ENCODE peak calls at places on chromosomes 5 and 9, in seven cellular contexts. Z, D, I, P, Y, B and L are unnamed samples.

GRCh38 chr9:105064248-105065118 is 136.5 kb upstream of the ABCA1 start:
- DNase-seq in Z (peak), D (peak), I (peak), P (peak), Y (peak), B (peak), L (peak)

GRCh38 chr9:70413427-70413797 is 1.0 kb downstream of the KLF9 start:
- DNase-seq in Z (no peak), D (no peak), I (no peak), P (no peak), Y (no peak), B (peak), L (no peak)

GRCh38 chr5:322281-322941 is 897 bp downstream of the AHRR start:
- DNase-seq in Z (no peak), D (no peak), I (no peak), P (no peak), Y (no peak), B (no peak), L (peak)

GRCh38 chr5:96516631-96517071 is 83.6 kb upstream of the PCSK1 start:
- DNase-seq in Z (peak), D (no peak), I (no peak), P (no peak), Y (no peak), B (no peak), L (peak)

GRCh38 chr9:124507880-124508432 is 757 bp upstream of the NR5A1 start:
- DNase-seq in Z (no peak), D (no peak), I (no peak), P (no peak), Y (no peak), B (no peak), L (no peak)

GRCh38 chr9:86122309-86122708 is 23.0 kb upstream of the GOLM1 start:
- DNase-seq in Z (no peak), D (no peak), I (no peak), P (no peak), Y (no peak), B (no peak), L (no peak)

GRCh38 chr9:69137311-69137710 is 36.8 kb upstream of the TJP2 start:
- DNase-seq in Z (no peak), D (no peak), I (no peak), P (no peak), Y (no peak), B (no peak), L (no peak)

GRCh38 chr9:87524061-87524460 is 26.4 kb downstream of the DAPK1 start:
- DNase-seq in Z (no peak), D (no peak), I (no peak), P (no peak), Y (no peak), B (no peak), L (no peak)

GRCh38 chr5:15645776-15646175 is 145.8 kb downstream of the FBXL7 start:
- DNase-seq in Z (no peak), D (no peak), I (no peak), P (no peak), Y (no peak), B (no peak), L (no peak)

GRCh38 chr9:23447166-23447565 is 378.9 kb downstream of the ELAVL2 start:
- DNase-seq in Z (no peak), D (no peak), I (no peak), P (no peak), Y (no peak), B (peak), L (no peak)

GRCh38 chr9:137168575-137168906 is 1.3 kb downstream of the LRRC26 start:
- DNase-seq in Z (no peak), D (no peak), I (no peak), P (no peak), Y (no peak), B (peak), L (no peak)

GRCh38 chr5:95861221-95861857 is 38.8 kb upstream of the GLRX start:
- DNase-seq in Z (peak), D (peak), I (peak), P (peak), Y (peak), B (no peak), L (peak)

GRCh38 chr5:66788556-66788955 is 192.4 kb downstream of the MAST4 start:
- DNase-seq in Z (no peak), D (no peak), I (no peak), P (no peak), Y (no peak), B (no peak), L (no peak)

GRCh38 chr9:3455088-3455487 is 70.7 kb downstream of the RFX3 start:
- DNase-seq in Z (no peak), D (no peak), I (no peak), P (no peak), Y (no peak), B (no peak), L (no peak)

GRCh38 chr9:86126998-86127972 is 27.9 kb upstream of the GOLM1 start:
- DNase-seq in Z (peak), D (peak), I (peak), P (peak), Y (peak), B (peak), L (peak)

GRCh38 chr5:96880402-96881164 is 4.3 kb downstream of the ERAP2 start:
- DNase-seq in Z (peak), D (no peak), I (no peak), P (no peak), Y (peak), B (no peak), L (peak)

DNA sequence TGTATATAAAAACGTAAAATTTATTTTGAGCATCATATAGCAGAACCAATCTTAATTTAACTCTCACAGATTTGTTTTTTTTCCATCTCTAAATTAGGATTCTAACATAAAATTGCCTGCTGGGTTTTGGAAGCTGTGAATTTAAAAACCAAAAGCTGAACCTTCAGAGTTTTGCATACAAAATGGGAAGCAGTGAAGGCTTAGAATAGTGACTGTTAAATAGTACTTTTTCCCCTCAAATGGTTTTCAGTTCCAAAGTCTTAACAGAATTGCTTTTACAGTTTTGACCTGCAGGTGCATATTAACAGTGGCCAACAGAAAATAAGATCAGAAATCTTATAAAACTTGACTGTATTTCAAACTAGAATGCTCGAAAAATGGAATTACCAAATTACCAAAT is 55.1 kb upstream of the LVRN start:
- DNase-seq in Z (no peak), D (no peak), I (no peak), P (no peak), Y (no peak), B (no peak), L (no peak)
- H3K4me3 ChIP-seq in Z (no peak), D (no peak), I (no peak), P (no peak), Y (no peak), B (no peak), L (no peak)

GRCh38 chr5:149640350-149640999 is 59.2 kb downstream of the ARHGEF37 start:
- DNase-seq in Z (no peak), D (no peak), I (no peak), P (no peak), Y (no peak), B (no peak), L (no peak)

GRCh38 chr5:149639718-149640117 is 58.4 kb downstream of the ARHGEF37 start:
- DNase-seq in Z (no peak), D (no peak), I (no peak), P (no peak), Y (no peak), B (no peak), L (no peak)

GRCh38 chr5:149638546-149639241 is 57.4 kb downstream of the ARHGEF37 start:
- DNase-seq in Z (no peak), D (no peak), I (no peak), P (no peak), Y (no peak), B (no peak), L (no peak)

GRCh38 chr5:149641600-149641999 is 60.3 kb downstream of the ARHGEF37 start:
- DNase-seq in Z (no peak), D (no peak), I (no peak), P (no peak), Y (no peak), B (no peak), L (no peak)

DNA sequence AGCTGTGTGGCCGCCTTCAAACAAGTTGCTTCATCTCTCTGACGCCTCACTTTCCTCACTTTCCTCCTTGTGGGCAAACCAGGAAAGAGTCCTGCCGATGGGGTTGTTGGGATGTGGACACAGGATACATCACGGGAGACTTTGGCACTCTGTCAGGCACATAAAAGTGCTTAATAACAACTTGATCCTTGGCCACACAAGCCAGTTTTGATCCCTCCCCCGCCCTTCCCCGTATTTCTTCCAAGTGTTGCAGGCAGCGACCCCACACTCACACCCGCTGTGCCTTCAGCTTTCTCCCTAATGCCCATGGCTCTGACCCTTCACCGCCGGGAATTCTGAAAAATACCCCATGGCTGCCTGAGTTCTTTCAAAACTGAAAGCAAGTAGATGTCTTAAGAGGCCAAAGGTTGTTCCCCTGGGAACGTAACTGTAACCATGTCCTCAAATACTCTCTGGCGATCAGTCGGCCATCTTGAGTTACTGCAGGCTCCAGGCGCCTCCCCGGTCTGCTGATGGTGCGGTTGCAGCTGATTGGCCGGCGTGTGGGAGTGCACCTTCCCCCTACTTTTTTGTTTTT is 59.8 kb downstream of the ARHGEF37 start:
- DNase-seq in Z (peak), D (peak), I (peak), P (peak), Y (peak), B (no peak), L (peak)
- TF ChIP-seq CTCF in Z (no peak), D (no peak), I (no peak), P (peak), Y (no peak), B (no peak), L (no peak)

GRCh38 chr9:131609116-131609830 is 64.0 kb downstream of the PRRT1B start:
- DNase-seq in Z (peak), D (peak), I (no peak), P (no peak), Y (peak), B (no peak), L (peak)

GRCh38 chr9:131606896-131607567 is 61.7 kb downstream of the PRRT1B start:
- DNase-seq in Z (no peak), D (no peak), I (no peak), P (no peak), Y (no peak), B (no peak), L (no peak)

GRCh38 chr9:131607591-131607990 is 62.3 kb downstream of the PRRT1B start:
- DNase-seq in Z (no peak), D (no peak), I (no peak), P (no peak), Y (no peak), B (no peak), L (no peak)

GRCh38 chr9:131610231-131610761 is 65.0 kb downstream of the PRRT1B start:
- DNase-seq in Z (peak), D (peak), I (no peak), P (no peak), Y (no peak), B (no peak), L (peak)

GRCh38 chr9:131608469-131609115 is 63.3 kb downstream of the PRRT1B start:
- DNase-seq in Z (peak), D (peak), I (no peak), P (peak), Y (peak), B (peak), L (peak)
- H3K4me3 ChIP-seq in Z (no peak), D (no peak), I (no peak), P (no peak), Y (no peak), B (no peak), L (peak)

DNA sequence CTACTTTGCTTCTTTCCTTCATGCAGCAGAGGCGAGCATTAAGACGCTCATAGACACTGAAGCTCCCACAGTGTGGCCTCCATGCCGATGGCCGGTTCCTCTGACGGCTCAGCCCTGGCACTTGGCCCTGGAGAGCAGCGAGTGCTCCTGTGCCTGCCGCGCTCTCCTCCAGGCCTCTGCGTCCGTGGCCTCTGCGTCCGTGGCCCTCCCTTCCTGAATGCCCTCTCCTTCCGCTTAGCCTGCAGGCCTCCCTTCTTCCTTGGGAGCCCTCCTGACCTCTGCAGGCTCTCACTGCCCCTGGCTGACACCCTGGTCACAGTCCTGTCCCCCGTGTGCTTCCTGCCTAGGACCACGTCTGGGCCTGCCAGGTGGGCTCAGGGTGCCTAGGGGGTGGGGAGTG is 92.8 kb downstream of the ZNF354C start:
- DNase-seq in Z (no peak), D (no peak), I (no peak), P (no peak), Y (no peak), B (no peak), L (no peak)
- TF ChIP-seq CTCF in Z (no peak), D (no peak), I (no peak), P (no peak), Y (no peak), B (no peak), L (no peak)

DNA sequence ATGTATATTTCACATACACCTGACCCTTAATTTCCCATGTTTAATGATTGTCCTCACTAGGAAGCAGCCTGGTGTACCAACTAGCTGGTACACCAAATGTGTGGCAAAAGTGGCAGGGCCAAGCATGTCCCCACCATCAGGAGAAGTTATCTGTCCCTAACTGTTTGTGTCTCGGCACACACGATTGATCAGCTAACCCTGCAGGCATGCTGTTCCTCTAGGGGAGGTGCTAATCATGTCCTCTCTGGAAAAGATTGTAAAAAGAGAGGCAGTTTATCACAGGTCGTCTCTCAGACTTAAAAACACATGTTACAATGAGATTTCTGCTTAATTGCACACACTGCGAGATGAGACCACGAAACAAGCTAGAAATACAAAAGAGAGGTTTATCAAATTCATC is 342.7 kb downstream of the DIRAS2 start:
- DNase-seq in Z (no peak), D (no peak), I (no peak), P (no peak), Y (no peak), B (no peak), L (no peak)
- H3K4me3 ChIP-seq in Z (no peak), D (no peak), I (no peak), P (no peak), Y (no peak), B (no peak), L (no peak)

GRCh38 chr9:118222375-118222774 is 518.2 kb downstream of the TLR4 start:
- DNase-seq in Z (no peak), D (no peak), I (no peak), P (no peak), Y (no peak), B (peak), L (no peak)
- TF ChIP-seq CTCF in Z (no peak), D (no peak), I (no peak), P (no peak), Y (no peak), B (peak), L (no peak)